ENCODE peak calls at places on chromosomes 12 and 14, in four cellular contexts. C, X, M and E are unnamed samples.

GRCh38 chr14:92254786-92255185 is 68.2 kb upstream of the SLC24A4 start:
- DNase-seq in C (no peak), M (peak), X (no peak), E (peak)

GRCh38 chr14:50086316-50086700 is 30.1 kb downstream of the VCPKMT start:
- DNase-seq in M (no peak), C (no peak), X (no peak), E (no peak)

GRCh38 chr12:4874671-4875070 is 35.0 kb upstream of the KCNA1 start:
- DNase-seq in C (no peak), M (no peak), X (no peak), E (no peak)

GRCh38 chr14:62988967-62989366 is 56.3 kb downstream of the KCNH5 start:
- DNase-seq in C (no peak), X (no peak), M (peak), E (peak)

GRCh38 chr14:38210168-38210567 is 2.5 kb downstream of the SSTR1 start:
- DNase-seq in X (peak), C (no peak), M (peak), E (peak)

GRCh38 chr12:124833693-124834122 is 30.0 kb downstream of the SCARB1 start:
- DNase-seq in M (peak), X (no peak), C (peak), E (no peak)

GRCh38 chr12:89351489-89352241 is 636 bp downstream of the DUSP6 start:
- DNase-seq in C (no peak), M (peak), X (peak), E (no peak)

GRCh38 chr12:65593206-65593833 is 231.0 kb upstream of the HMGA2 start:
- DNase-seq in C (no peak), M (peak), X (no peak), E (no peak)

GRCh38 chr12:118259079-118259478 is 113.6 kb downstream of the TAOK3 start:
- DNase-seq in C (no peak), M (peak), X (no peak), E (no peak)

GRCh38 chr12:12839886-12840285 is 26.7 kb downstream of the DDX47 start:
- DNase-seq in M (peak), C (peak), X (peak), E (peak)

GRCh38 chr12:50739611-50740010 is 24.3 kb upstream of the ATF1 start:
- DNase-seq in C (no peak), X (no peak), M (no peak), E (no peak)

GRCh38 chr12:54658306-54659264 is 10.4 kb upstream of the DCD start:
- DNase-seq in C (peak), X (peak), M (peak), E (peak)

GRCh38 chr12:131275824-131276223 is 322.1 kb downstream of the ADGRD1 start:
- DNase-seq in X (no peak), M (no peak), C (no peak), E (no peak)

GRCh38 chr14:21024668-21025373 is at the start of gene NDRG2:
- DNase-seq in C (no peak), X (peak), M (peak), E (no peak)

GRCh38 chr14:72887514-72887913 is 6.4 kb downstream of the DPF3 start:
- DNase-seq in X (no peak), M (no peak), C (no peak), E (no peak)

GRCh38 chr14:23407516-23408306 is at the start of gene MYH6:
- DNase-seq in M (no peak), X (no peak), C (no peak), E (no peak)

GRCh38 chr12:114218136-114218535 is 187.8 kb downstream of the TBX5 start:
- DNase-seq in X (no peak), C (no peak), M (no peak), E (no peak)

GRCh38 chr14:51520087-51520486 is 131.6 kb upstream of the FRMD6 start:
- DNase-seq in C (no peak), X (no peak), M (peak), E (peak)

GRCh38 chr12:113388351-113388750 is 15.3 kb downstream of the SDS start:
- DNase-seq in X (no peak), M (no peak), C (no peak), E (no peak)

GRCh38 chr12:21906919-21907642 is 34.1 kb downstream of the ABCC9 start:
- DNase-seq in M (peak), C (no peak), X (no peak), E (peak)

GRCh38 chr12:54300732-54301427 is at the start of gene NFE2:
- DNase-seq in M (peak), X (peak), C (no peak), E (peak)

GRCh38 chr12:57135939-57136338 is 7.7 kb downstream of the LRP1 start:
- DNase-seq in X (no peak), C (no peak), M (peak), E (no peak)

GRCh38 chr14:81537193-81537592 is 3.5 kb upstream of the SEL1L start:
- DNase-seq in M (no peak), X (no peak), C (no peak), E (no peak)

GRCh38 chr12:78698747-78699146 is 165.8 kb upstream of the SYT1 start:
- DNase-seq in C (no peak), M (peak), X (peak), E (peak)

GRCh38 chr14:69259176-69259530 is 805 bp upstream of the GALNT16 start:
- DNase-seq in X (no peak), C (no peak), M (no peak), E (no peak)
- H3K4me3 ChIP-seq in X (peak), C (no peak), M (peak), E (peak)

DNA sequence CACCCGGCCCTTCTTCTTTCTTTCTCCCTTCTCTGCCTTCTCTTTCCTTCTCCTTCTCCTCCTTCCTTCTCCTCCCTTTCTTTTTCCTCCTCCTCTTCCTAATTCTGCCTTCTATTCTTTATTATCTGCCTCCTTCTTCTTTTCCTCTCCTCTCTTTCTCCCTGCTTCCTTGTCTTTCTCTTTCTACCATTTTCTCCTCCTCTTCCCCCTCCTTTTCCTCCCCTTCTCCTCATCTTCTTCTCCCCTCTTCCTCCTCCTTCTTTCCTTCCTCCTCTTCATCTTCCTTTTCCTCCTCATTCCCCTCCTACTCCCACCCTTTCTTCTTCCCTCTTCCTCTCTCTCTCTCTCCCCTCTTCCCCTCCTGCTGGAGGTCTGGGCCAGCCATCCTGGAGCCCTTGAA is 294.9 kb upstream of the CRY1 start:
- DNase-seq in X (no peak), M (no peak), C (no peak), E (no peak)
- TF ChIP-seq CTCF in X (no peak), M (no peak), C (no peak), E (no peak)

DNA sequence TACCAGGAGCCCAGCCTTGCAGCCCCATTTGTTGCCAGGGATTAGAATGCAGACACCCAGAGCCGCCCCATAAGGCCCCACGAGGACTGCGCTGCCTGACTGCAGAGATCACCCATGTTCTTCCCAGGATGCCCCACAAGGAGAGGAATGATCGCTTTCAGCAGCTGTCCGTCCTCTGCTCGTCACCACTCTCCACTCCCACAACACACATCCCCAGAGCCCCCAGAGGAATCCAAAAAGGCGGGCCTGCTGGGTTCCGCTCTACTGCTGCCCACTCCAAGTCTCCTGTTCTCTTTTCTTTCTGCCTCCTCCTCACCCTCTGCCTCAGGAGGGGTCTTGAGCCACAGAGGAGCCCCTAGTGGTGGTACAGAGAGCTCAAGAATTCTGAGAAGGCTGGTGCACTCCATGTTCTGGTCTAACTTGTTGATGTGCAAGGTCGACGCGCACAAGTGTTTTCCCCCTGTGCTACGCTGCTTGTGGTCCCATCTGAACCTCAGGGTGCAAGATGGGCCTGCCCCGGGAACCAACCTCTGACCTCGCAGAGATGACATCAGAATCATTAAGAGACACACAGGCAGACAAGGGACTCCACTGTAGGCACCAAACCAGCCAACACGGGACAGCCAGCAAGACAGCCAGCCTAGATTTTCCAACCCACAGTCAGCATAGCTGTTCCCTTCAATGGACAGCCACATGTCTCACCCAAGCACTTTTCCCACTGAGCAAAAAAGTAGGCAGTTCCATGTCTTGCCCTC is 30.0 kb downstream of the PXN start:
- DNase-seq in M (no peak), C (no peak), X (peak), E (no peak)
- H3K4me3 ChIP-seq in M (no peak), C (no peak), X (no peak), E (peak)

GRCh38 chr14:106436310-106436905 is 910.0 kb downstream of the TMEM121 start:
- DNase-seq in M (no peak), X (peak), C (no peak), E (no peak)
- TF ChIP-seq CTCF in M (no peak), X (no peak), C (no peak), E (peak)

GRCh38 chr12:119615518-119616475 is 22.2 kb downstream of the TMEM233 start:
- DNase-seq in M (no peak), C (no peak), X (no peak), E (no peak)
- H3K4me3 ChIP-seq in M (no peak), C (no peak), X (no peak), E (no peak)

DNA sequence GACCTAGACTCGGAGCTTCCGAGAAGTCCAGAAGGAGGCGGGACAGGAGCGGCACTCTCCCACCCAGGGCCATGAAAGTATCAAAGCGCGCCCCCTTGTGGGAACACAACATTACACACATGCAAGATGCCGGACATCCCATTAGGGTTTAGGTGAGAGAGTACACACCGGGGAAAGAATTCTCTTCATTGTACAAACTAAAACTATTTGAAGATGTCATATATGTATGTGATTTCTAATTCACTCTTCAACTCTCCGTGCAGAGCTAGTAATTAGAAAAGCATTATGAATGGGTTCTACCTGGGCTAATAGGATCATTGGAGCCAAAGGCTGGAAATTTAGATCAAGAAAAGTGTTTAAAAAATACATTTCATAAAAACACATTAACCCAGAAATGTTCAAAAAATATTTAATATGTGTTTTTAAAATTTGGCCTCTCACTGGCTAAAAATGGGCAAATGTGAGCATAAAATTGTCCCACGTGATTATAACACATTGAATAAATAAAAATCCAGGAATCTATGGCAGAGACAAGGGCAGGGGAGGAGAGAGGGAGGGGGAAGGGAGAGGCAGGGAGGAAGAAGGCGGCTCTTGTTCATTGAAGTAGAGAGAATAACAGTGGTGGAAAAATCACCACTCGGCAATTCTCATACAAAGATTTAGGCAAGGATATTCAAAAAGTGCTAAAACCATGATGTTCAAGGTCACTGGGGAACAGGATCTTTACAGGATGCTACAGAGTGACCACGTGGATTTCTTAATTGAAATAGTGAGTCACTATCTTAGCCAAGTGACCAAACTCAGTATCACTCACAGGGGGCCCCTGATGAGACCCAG is 38.9 kb downstream of the FBXO21 start:
- DNase-seq in M (peak), X (peak), C (peak), E (peak)
- TF ChIP-seq CTCF in M (peak), X (peak), C (peak), E (peak)

DNA sequence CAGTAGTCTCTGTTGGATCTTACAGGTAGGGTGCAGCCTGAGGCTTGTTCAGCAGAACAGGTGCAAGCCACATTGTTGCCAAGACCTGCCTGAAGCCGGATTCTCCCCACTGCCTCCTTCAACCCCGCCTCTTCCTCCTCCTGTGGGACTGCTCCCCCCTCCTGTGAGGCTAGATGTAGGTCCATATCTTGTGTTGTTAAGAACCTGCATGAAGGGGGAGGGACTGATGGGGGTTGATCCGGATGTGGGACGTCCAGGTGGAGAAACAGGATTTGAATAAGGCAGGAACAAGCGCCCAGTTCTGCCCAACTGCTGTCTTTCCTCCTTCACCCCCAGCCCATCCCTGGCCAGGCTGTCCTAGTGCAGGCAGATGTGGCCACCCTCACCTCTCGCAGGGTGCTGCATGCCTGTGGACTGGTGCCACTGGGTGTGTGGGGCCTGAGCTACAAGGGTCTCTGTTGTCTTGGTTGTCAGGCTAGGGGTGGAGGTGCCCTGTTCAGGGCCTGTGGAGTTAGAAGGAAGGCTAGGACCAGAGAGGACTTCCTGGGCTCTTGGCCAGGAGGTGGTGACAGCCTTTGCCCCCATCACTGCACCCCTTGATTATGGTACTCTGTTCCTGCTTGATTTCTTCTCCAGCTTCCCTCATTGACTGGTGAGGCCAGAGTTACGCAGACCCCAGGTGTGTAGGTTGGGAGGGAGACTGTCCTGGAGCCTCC is 1.4 kb downstream of the NR4A1 start:
- DNase-seq in M (no peak), X (peak), C (no peak), E (peak)
- H3K4me3 ChIP-seq in M (peak), X (peak), C (peak), E (peak)

GRCh38 chr12:25424186-25424854 is 128.8 kb downstream of the LMNTD1 start:
- DNase-seq in X (no peak), M (peak), C (no peak), E (no peak)

GRCh38 chr12:25422241-25422640 is 130.8 kb downstream of the LMNTD1 start:
- DNase-seq in X (no peak), M (peak), C (no peak), E (no peak)

GRCh38 chr12:25421651-25422150 is 131.4 kb downstream of the LMNTD1 start:
- DNase-seq in C (no peak), M (peak), X (no peak), E (no peak)

GRCh38 chr12:25420116-25420515 is 133.0 kb downstream of the LMNTD1 start:
- DNase-seq in M (no peak), C (no peak), X (no peak), E (no peak)

GRCh38 chr12:25423355-25423754 is 129.7 kb downstream of the LMNTD1 start:
- DNase-seq in M (no peak), C (no peak), X (no peak), E (no peak)
- TF ChIP-seq CTCF in M (no peak), C (no peak), X (no peak), E (no peak)

GRCh38 chr14:75976838-75977237 is 5.0 kb downstream of the TGFB3 start:
- DNase-seq in X (no peak), C (no peak), M (peak), E (no peak)
- H3K4me3 ChIP-seq in X (no peak), C (no peak), M (no peak), E (no peak)

GRCh38 chr12:19575307-19576243 is 136.3 kb downstream of the AEBP2 start:
- DNase-seq in M (peak), X (peak), C (peak), E (peak)

GRCh38 chr12:19573866-19574265 is 134.6 kb downstream of the AEBP2 start:
- DNase-seq in X (no peak), C (no peak), M (no peak), E (no peak)

GRCh38 chr12:19572920-19573558 is 133.7 kb downstream of the AEBP2 start:
- DNase-seq in X (peak), M (peak), C (peak), E (peak)

GRCh38 chr12:19576421-19576925 is 137.2 kb downstream of the AEBP2 start:
- DNase-seq in C (no peak), M (no peak), X (no peak), E (no peak)

GRCh38 chr12:19574606-19575005 is 135.3 kb downstream of the AEBP2 start:
- DNase-seq in C (no peak), M (no peak), X (peak), E (no peak)
- TF ChIP-seq CTCF in C (peak), M (no peak), X (no peak), E (no peak)